ENCODE peak calls at places on chromosomes 4 and X, in six cellular contexts. One of them, this sample, is unnamed.

GRCh38 chrX:33987458-33987857 is 144.7 kb downstream of the FAM47A start:
- DNase-seq in dorsolateral prefrontal cortex: no peak
- DNase-seq in ovary: no peak
- DNase-seq in GM12865: no peak
- DNase-seq in mucosa of descending colon: no peak
- DNase-seq in neural progenitor cell: no peak
- DNase-seq in this sample: no peak

GRCh38 chr4:188534297-188534696 is 395.1 kb downstream of the TRIML1 start:
- DNase-seq in dorsolateral prefrontal cortex: no peak
- DNase-seq in ovary: no peak
- DNase-seq in GM12865: no peak
- DNase-seq in mucosa of descending colon: no peak
- DNase-seq in neural progenitor cell: no peak
- DNase-seq in this sample: no peak

GRCh38 chrX:1451676-1452496 is 823 bp downstream of the ASMTL start:
- DNase-seq in dorsolateral prefrontal cortex: peak; percentile 19
- DNase-seq in ovary: peak; percentile 38
- DNase-seq in GM12865: no peak
- DNase-seq in mucosa of descending colon: peak; percentile 74
- DNase-seq in neural progenitor cell: peak; percentile 23
- DNase-seq in this sample: no peak

GRCh38 chr4:126386512-126386911 is 1071.8 kb downstream of the FAT4 start:
- DNase-seq in dorsolateral prefrontal cortex: no peak
- DNase-seq in ovary: no peak
- DNase-seq in GM12865: no peak
- DNase-seq in mucosa of descending colon: no peak
- DNase-seq in neural progenitor cell: no peak
- DNase-seq in this sample: no peak

GRCh38 chr4:56286763-56287162 is 100.5 kb downstream of the AASDH start:
- DNase-seq in dorsolateral prefrontal cortex: no peak
- DNase-seq in ovary: no peak
- DNase-seq in GM12865: no peak
- DNase-seq in mucosa of descending colon: no peak
- DNase-seq in neural progenitor cell: no peak
- DNase-seq in this sample: no peak

GRCh38 chrX:71622347-71623104 is 4.2 kb upstream of the CXCR3 start:
- DNase-seq in dorsolateral prefrontal cortex: peak; percentile 36
- DNase-seq in ovary: peak; percentile 79
- DNase-seq in GM12865: peak; percentile 92
- DNase-seq in mucosa of descending colon: peak; percentile 91
- DNase-seq in neural progenitor cell: peak; percentile 50
- DNase-seq in this sample: peak; percentile 66

GRCh38 chrX:118239471-118239870 is 106.4 kb upstream of the WDR44 start:
- DNase-seq in dorsolateral prefrontal cortex: no peak
- DNase-seq in ovary: peak; percentile 12
- DNase-seq in GM12865: no peak
- DNase-seq in mucosa of descending colon: no peak
- DNase-seq in neural progenitor cell: no peak
- DNase-seq in this sample: no peak

GRCh38 chr4:122005064-122005755 is 53.4 kb upstream of the TRPC3 start:
- DNase-seq in dorsolateral prefrontal cortex: no peak
- DNase-seq in ovary: no peak
- DNase-seq in GM12865: no peak
- DNase-seq in mucosa of descending colon: no peak
- DNase-seq in neural progenitor cell: no peak
- DNase-seq in this sample: no peak

GRCh38 chrX:17674611-17675010 is 62.7 kb upstream of the SCML1 start:
- DNase-seq in dorsolateral prefrontal cortex: no peak
- DNase-seq in ovary: no peak
- DNase-seq in GM12865: no peak
- DNase-seq in mucosa of descending colon: no peak
- DNase-seq in neural progenitor cell: no peak
- DNase-seq in this sample: no peak

GRCh38 chr4:37693450-37694190 is 7.4 kb upstream of the RELL1 start:
- DNase-seq in dorsolateral prefrontal cortex: no peak
- DNase-seq in ovary: no peak
- DNase-seq in GM12865: no peak
- DNase-seq in mucosa of descending colon: no peak
- DNase-seq in neural progenitor cell: no peak
- DNase-seq in this sample: no peak

GRCh38 chr4:140568507-140569306 is at the start of gene UCP1:
- DNase-seq in dorsolateral prefrontal cortex: no peak
- DNase-seq in ovary: peak; percentile 18
- DNase-seq in GM12865: no peak
- DNase-seq in mucosa of descending colon: no peak
- DNase-seq in neural progenitor cell: peak; percentile 81
- DNase-seq in this sample: peak; percentile 25

GRCh38 chr4:8792491-8792890 is 79.1 kb downstream of the HMX1 start:
- DNase-seq in dorsolateral prefrontal cortex: no peak
- DNase-seq in ovary: no peak
- DNase-seq in GM12865: no peak
- DNase-seq in mucosa of descending colon: no peak
- DNase-seq in neural progenitor cell: no peak
- DNase-seq in this sample: no peak

GRCh38 chr4:78777556-78777900 is 1.4 kb downstream of the BMP2K start:
- DNase-seq in dorsolateral prefrontal cortex: no peak
- DNase-seq in ovary: no peak
- DNase-seq in GM12865: no peak
- DNase-seq in mucosa of descending colon: no peak
- DNase-seq in neural progenitor cell: no peak
- DNase-seq in this sample: no peak

GRCh38 chr4:184473515-184474260 is 662 bp downstream of the IRF2 start:
- DNase-seq in dorsolateral prefrontal cortex: no peak
- DNase-seq in ovary: peak; percentile 31
- DNase-seq in GM12865: peak; percentile 82
- DNase-seq in mucosa of descending colon: peak; percentile 76
- DNase-seq in neural progenitor cell: peak; percentile 75
- DNase-seq in this sample: peak; percentile 71

GRCh38 chr4:2408401-2408958 is 10.0 kb downstream of the ZFYVE28 start:
- DNase-seq in dorsolateral prefrontal cortex: no peak
- DNase-seq in ovary: no peak
- DNase-seq in GM12865: peak; percentile 37
- DNase-seq in mucosa of descending colon: peak; percentile 82
- DNase-seq in neural progenitor cell: no peak
- DNase-seq in this sample: no peak

GRCh38 chr4:37392540-37393255 is 148.2 kb downstream of the NWD2 start:
- DNase-seq in dorsolateral prefrontal cortex: peak; percentile 70
- DNase-seq in ovary: no peak
- DNase-seq in GM12865: peak; percentile 20
- DNase-seq in mucosa of descending colon: no peak
- DNase-seq in neural progenitor cell: peak; percentile 5
- DNase-seq in this sample: no peak

GRCh38 chrX:22053486-22053885 is 21.4 kb downstream of the PHEX start:
- DNase-seq in dorsolateral prefrontal cortex: no peak
- DNase-seq in ovary: no peak
- DNase-seq in GM12865: no peak
- DNase-seq in mucosa of descending colon: no peak
- DNase-seq in neural progenitor cell: no peak
- DNase-seq in this sample: no peak

GRCh38 chr4:98891533-98892337 is 37.2 kb downstream of the EIF4E start:
- DNase-seq in dorsolateral prefrontal cortex: no peak
- DNase-seq in ovary: no peak
- DNase-seq in GM12865: no peak
- DNase-seq in mucosa of descending colon: no peak
- DNase-seq in neural progenitor cell: no peak
- DNase-seq in this sample: no peak

GRCh38 chrX:12949205-12949926 is 25.5 kb upstream of the TMSB4X start:
- DNase-seq in dorsolateral prefrontal cortex: no peak
- DNase-seq in ovary: no peak
- DNase-seq in GM12865: no peak
- DNase-seq in mucosa of descending colon: no peak
- DNase-seq in neural progenitor cell: no peak
- DNase-seq in this sample: no peak

DNA sequence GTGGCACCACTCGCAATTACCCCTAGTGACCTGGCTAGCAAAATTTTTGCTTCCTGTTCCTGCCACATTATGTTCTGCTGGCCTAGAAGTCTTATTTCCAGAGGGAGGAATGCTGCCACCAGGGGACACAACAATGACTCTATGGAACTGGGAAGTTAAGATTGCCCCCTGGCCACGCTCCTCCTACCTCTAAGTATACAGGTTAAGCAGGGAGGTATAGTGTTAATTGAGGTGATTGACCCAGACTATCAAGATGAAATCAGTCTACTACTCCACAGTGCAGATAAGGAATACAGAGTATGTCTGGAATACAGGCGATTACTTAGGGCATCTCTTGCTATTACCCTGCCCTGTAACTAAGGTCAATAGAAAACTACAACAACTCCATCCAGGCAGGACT is 48.8 kb upstream of the SMARCAD1 start:
- DNase-seq in dorsolateral prefrontal cortex: no peak
- DNase-seq in ovary: no peak
- DNase-seq in GM12865: no peak
- DNase-seq in mucosa of descending colon: no peak
- DNase-seq in neural progenitor cell: no peak
- DNase-seq in this sample: no peak
- H3K4me3 ChIP-seq in dorsolateral prefrontal cortex: no peak overlapping the region
- H3K4me3 ChIP-seq in ovary: no peak overlapping the region
- H3K4me3 ChIP-seq in GM12865: no peak overlapping the region
- H3K4me3 ChIP-seq in mucosa of descending colon: no peak overlapping the region
- H3K4me3 ChIP-seq in neural progenitor cell: no peak overlapping the region
- H3K4me3 ChIP-seq in this sample: no peak overlapping the region

GRCh38 chrX:53456254-53456653 is 22.1 kb upstream of the HSD17B10 start:
- DNase-seq in dorsolateral prefrontal cortex: no peak
- DNase-seq in ovary: no peak
- DNase-seq in GM12865: no peak
- DNase-seq in mucosa of descending colon: no peak
- DNase-seq in neural progenitor cell: no peak
- DNase-seq in this sample: no peak
- TF ChIP-seq CTCF in dorsolateral prefrontal cortex: no peak
- TF ChIP-seq CTCF in ovary: no peak
- TF ChIP-seq CTCF in GM12865: no peak
- TF ChIP-seq CTCF in mucosa of descending colon: no peak
- TF ChIP-seq CTCF in neural progenitor cell: no peak
- TF ChIP-seq CTCF in this sample: no peak

GRCh38 chr4:76654796-76655195 is 219.8 kb downstream of the SHROOM3 start:
- DNase-seq in dorsolateral prefrontal cortex: no peak
- DNase-seq in ovary: no peak
- DNase-seq in GM12865: no peak
- DNase-seq in mucosa of descending colon: no peak
- DNase-seq in neural progenitor cell: no peak
- DNase-seq in this sample: no peak

GRCh38 chr4:76655566-76656479 is 220.8 kb downstream of the SHROOM3 start:
- DNase-seq in dorsolateral prefrontal cortex: no peak
- DNase-seq in ovary: no peak
- DNase-seq in GM12865: no peak
- DNase-seq in mucosa of descending colon: no peak
- DNase-seq in neural progenitor cell: no peak
- DNase-seq in this sample: no peak

GRCh38 chr4:76659103-76659490 is 224.1 kb downstream of the SHROOM3 start:
- DNase-seq in dorsolateral prefrontal cortex: no peak
- DNase-seq in ovary: no peak
- DNase-seq in GM12865: no peak
- DNase-seq in mucosa of descending colon: no peak
- DNase-seq in neural progenitor cell: no peak
- DNase-seq in this sample: no peak

GRCh38 chr4:76657443-76657842 is 222.4 kb downstream of the SHROOM3 start:
- DNase-seq in dorsolateral prefrontal cortex: no peak
- DNase-seq in ovary: no peak
- DNase-seq in GM12865: no peak
- DNase-seq in mucosa of descending colon: no peak
- DNase-seq in neural progenitor cell: no peak
- DNase-seq in this sample: no peak

GRCh38 chr4:76658231-76659102 is 223.4 kb downstream of the SHROOM3 start:
- DNase-seq in dorsolateral prefrontal cortex: no peak
- DNase-seq in ovary: no peak
- DNase-seq in GM12865: no peak
- DNase-seq in mucosa of descending colon: no peak
- DNase-seq in neural progenitor cell: no peak
- DNase-seq in this sample: no peak
- H3K4me3 ChIP-seq in dorsolateral prefrontal cortex: no peak overlapping the region
- H3K4me3 ChIP-seq in ovary: no peak overlapping the region
- H3K4me3 ChIP-seq in GM12865: no peak overlapping the region
- H3K4me3 ChIP-seq in mucosa of descending colon: no peak overlapping the region
- H3K4me3 ChIP-seq in neural progenitor cell: no peak overlapping the region
- H3K4me3 ChIP-seq in this sample: no peak overlapping the region

GRCh38 chr4:148373093-148373492 is 69.1 kb downstream of the NR3C2 start:
- DNase-seq in dorsolateral prefrontal cortex: no peak
- DNase-seq in ovary: no peak
- DNase-seq in GM12865: no peak
- DNase-seq in mucosa of descending colon: no peak
- DNase-seq in neural progenitor cell: no peak
- DNase-seq in this sample: no peak

GRCh38 chr4:148375581-148375980 is 66.6 kb downstream of the NR3C2 start:
- DNase-seq in dorsolateral prefrontal cortex: no peak
- DNase-seq in ovary: no peak
- DNase-seq in GM12865: no peak
- DNase-seq in mucosa of descending colon: no peak
- DNase-seq in neural progenitor cell: no peak
- DNase-seq in this sample: no peak

GRCh38 chr4:148376151-148376550 is 66.1 kb downstream of the NR3C2 start:
- DNase-seq in dorsolateral prefrontal cortex: no peak
- DNase-seq in ovary: peak; percentile 19
- DNase-seq in GM12865: no peak
- DNase-seq in mucosa of descending colon: no peak
- DNase-seq in neural progenitor cell: no peak
- DNase-seq in this sample: no peak
- TF ChIP-seq CTCF in dorsolateral prefrontal cortex: no peak
- TF ChIP-seq CTCF in ovary: no peak
- TF ChIP-seq CTCF in GM12865: no peak
- TF ChIP-seq CTCF in mucosa of descending colon: no peak
- TF ChIP-seq CTCF in neural progenitor cell: no peak
- TF ChIP-seq CTCF in this sample: no peak

GRCh38 chr4:146510942-146511341 is 10.8 kb downstream of the SLC10A7 start:
- DNase-seq in dorsolateral prefrontal cortex: no peak
- DNase-seq in ovary: no peak
- DNase-seq in GM12865: no peak
- DNase-seq in mucosa of descending colon: no peak
- DNase-seq in neural progenitor cell: no peak
- DNase-seq in this sample: no peak

GRCh38 chr4:146508229-146508939 is 13.4 kb downstream of the SLC10A7 start:
- DNase-seq in dorsolateral prefrontal cortex: no peak
- DNase-seq in ovary: no peak
- DNase-seq in GM12865: no peak
- DNase-seq in mucosa of descending colon: no peak
- DNase-seq in neural progenitor cell: no peak
- DNase-seq in this sample: no peak

GRCh38 chr4:146511381-146511780 is 10.4 kb downstream of the SLC10A7 start:
- DNase-seq in dorsolateral prefrontal cortex: no peak
- DNase-seq in ovary: no peak
- DNase-seq in GM12865: no peak
- DNase-seq in mucosa of descending colon: no peak
- DNase-seq in neural progenitor cell: no peak
- DNase-seq in this sample: no peak

GRCh38 chr4:146507607-146508006 is 14.1 kb downstream of the SLC10A7 start:
- DNase-seq in dorsolateral prefrontal cortex: no peak
- DNase-seq in ovary: no peak
- DNase-seq in GM12865: no peak
- DNase-seq in mucosa of descending colon: no peak
- DNase-seq in neural progenitor cell: no peak
- DNase-seq in this sample: no peak

DNA sequence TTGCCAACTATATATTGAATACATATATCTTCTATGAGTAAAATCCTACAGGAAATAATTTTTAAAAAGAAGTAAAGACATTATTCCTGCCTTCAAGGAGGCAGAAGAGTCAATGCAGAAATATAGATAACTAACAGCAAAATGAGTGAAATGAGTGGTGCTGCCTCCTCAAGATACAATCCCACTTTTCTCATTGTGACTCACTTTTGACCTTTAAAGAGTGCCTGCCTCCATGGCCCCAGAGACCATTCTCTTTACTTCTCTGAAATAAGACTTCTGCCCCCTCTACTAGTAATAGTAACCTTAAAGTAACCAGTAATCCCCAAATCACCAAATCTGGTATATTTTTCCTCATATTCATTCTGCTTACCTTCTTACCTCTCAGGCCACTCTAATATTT is 15.5 kb downstream of the SLC10A7 start:
- DNase-seq in dorsolateral prefrontal cortex: no peak
- DNase-seq in ovary: no peak
- DNase-seq in GM12865: no peak
- DNase-seq in mucosa of descending colon: no peak
- DNase-seq in neural progenitor cell: no peak
- DNase-seq in this sample: no peak
- H3K4me3 ChIP-seq in dorsolateral prefrontal cortex: no peak overlapping the region
- H3K4me3 ChIP-seq in ovary: no peak overlapping the region
- H3K4me3 ChIP-seq in GM12865: no peak overlapping the region
- H3K4me3 ChIP-seq in mucosa of descending colon: no peak overlapping the region
- H3K4me3 ChIP-seq in neural progenitor cell: no peak overlapping the region
- H3K4me3 ChIP-seq in this sample: no peak overlapping the region

This sample was measured in right lobe of liver.